ENCODE peak calls at places on chromosomes 16 and 17, in seven cellular contexts. K is K562, B is SK-N-SH, G is GM12891, D is HepG2, J is GM12878, X is H1. I is an unnamed sample.

GRCh38 chr16:795580-796229 is 4.8 kb downstream of the GNG13 start:
- DNase-seq in K (peak), B (no peak), G (no peak), D (no peak), J (no peak), X (no peak), I (no peak)

GRCh38 chr17:63491976-63492575 is 15.2 kb downstream of the ACE start:
- DNase-seq in K (no peak), B (no peak), G (no peak), D (no peak), J (no peak), X (no peak), I (no peak)

GRCh38 chr17:81471804-81472456 is 40.7 kb downstream of the ACTG1 start:
- DNase-seq in K (peak), B (peak), G (no peak), D (peak), J (no peak), X (no peak), I (peak)

GRCh38 chr17:29115906-29116651 is 64.1 kb downstream of the MYO18A start:
- DNase-seq in K (peak), B (peak), G (peak), D (peak), J (no peak), X (peak), I (no peak)

GRCh38 chr17:66002807-66003206 is 189.1 kb downstream of the CEP112 start:
- DNase-seq in K (no peak), B (no peak), G (no peak), D (no peak), J (no peak), X (no peak), I (no peak)

GRCh38 chr17:76171701-76172100 is 30.7 kb upstream of the FOXJ1 start:
- DNase-seq in K (no peak), B (no peak), G (no peak), D (no peak), J (no peak), X (no peak), I (no peak)

GRCh38 chr17:67139784-67140665 is 95.7 kb downstream of the CACNG1 start:
- DNase-seq in K (peak), B (no peak), G (no peak), D (peak), J (no peak), X (no peak), I (no peak)

GRCh38 chr16:78844682-78845081 is 745.2 kb downstream of the WWOX start:
- DNase-seq in K (no peak), B (no peak), G (no peak), D (no peak), J (no peak), X (no peak), I (no peak)

GRCh38 chr16:29821663-29822115 is 1.4 kb downstream of the MVP start:
- DNase-seq in K (no peak), B (no peak), G (no peak), D (no peak), J (no peak), X (no peak), I (no peak)

GRCh38 chr17:80795737-80796136 is 195.9 kb upstream of the CHMP6 start:
- DNase-seq in K (no peak), B (peak), G (no peak), D (no peak), J (no peak), X (no peak), I (no peak)

DNA sequence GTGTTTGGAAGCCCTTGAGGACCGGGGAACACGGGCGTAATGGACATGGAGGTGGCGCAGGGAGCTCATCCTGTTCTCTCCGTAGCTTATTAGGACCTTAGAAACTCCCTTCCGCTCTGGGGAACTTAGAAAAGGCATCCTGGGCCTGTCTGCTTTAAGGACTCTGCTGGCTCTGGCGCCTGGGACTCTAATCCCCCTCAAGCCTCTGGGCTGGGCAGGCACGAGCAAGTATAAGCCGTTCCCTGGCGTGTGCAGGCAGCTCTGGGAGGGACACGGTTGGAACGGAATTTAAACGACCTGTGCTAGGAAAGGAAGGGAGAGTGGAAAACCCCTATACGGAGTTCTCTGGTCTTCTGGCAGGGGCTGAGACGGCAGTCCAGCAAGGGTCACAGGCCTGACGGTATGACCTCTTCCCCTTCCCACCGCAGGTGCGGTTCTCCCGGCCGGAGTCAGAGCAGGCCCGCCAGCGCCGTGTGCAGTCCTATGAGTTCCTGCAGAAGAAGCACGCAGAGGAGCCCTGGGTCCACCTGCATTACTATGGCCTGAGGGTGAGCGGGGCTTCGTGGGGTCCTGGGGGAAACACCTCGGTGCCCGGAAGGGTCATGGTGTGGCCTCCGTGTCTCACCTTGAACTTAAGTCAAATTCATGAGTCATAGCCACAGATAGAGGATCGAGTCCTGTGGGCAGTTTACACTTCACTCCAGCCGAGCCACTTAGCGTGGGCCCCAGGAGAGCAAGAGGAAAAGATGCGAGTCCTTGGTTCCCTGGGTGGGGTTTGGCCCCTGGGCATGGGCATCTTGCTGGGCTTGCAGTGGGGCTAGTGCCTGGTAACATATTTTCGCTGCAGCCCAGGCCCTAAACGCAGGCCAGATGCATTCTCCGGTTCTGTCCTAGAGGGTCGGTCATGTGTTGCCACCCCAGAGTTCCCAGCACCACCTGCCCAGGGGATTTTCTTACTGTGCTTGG is 17.7 kb downstream of the POLR3E start:
- DNase-seq in K (no peak), B (no peak), G (no peak), D (no peak), J (no peak), X (no peak), I (no peak)
- TF ChIP-seq POLR2AphosphoS5 in K (no peak), B (no peak), G (no peak), D (no peak), J (no peak), X (no peak), I (no peak)

GRCh38 chr17:83082435-83082834 is 3.0 kb downstream of the METRNL start:
- DNase-seq in K (no peak), B (no peak), G (no peak), D (no peak), J (no peak), X (no peak), I (no peak)

GRCh38 chr17:83084214-83084613 is 4.8 kb downstream of the METRNL start:
- DNase-seq in K (no peak), B (no peak), G (no peak), D (no peak), J (no peak), X (no peak), I (no peak)

GRCh38 chr17:83082899-83083367 is 3.5 kb downstream of the METRNL start:
- DNase-seq in K (no peak), B (no peak), G (no peak), D (no peak), J (no peak), X (no peak), I (no peak)

GRCh38 chr17:83084621-83085056 is 5.2 kb downstream of the METRNL start:
- DNase-seq in K (no peak), B (no peak), G (no peak), D (no peak), J (no peak), X (no peak), I (no peak)

DNA sequence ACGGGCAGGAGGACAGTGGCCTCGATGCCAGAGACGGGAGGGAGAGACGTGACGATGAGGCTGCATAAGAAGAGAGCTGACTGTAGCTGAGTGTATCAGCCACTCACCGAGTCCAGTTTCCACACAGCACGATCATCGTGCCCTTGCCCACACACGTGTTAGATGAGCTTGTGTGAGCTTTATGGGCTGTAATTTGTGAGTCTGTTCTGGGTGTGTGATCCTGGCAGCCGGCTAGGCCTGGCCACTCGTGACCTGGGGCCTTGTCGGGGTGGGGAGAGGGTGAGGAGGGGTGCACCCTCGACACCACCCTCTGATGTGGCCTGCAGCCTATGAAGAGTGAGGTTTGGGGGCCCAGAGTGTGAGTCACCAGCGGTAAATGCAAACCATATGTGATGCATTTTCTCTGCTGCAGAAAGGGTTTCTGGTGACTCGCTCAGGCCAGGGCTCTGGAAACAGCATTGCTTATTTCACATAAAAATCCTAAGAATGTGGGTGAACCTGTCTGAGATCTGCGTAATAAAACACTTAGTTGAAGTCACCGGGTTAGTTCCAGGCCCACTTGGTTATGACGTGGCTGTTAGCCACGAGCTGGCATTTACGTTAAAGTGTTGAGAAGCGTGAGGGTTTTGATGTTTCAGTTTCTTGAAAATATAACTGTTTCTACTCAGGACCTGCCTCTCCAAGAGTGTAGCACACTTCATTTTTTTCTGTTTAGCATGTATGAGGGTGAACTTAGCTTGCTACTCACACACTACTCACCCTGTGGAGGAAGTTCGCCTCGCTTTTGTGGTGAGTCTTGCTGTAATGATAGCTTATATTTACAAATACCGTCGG is 4.2 kb downstream of the METRNL start:
- DNase-seq in K (no peak), B (peak), G (no peak), D (no peak), J (no peak), X (peak), I (no peak)
- TF ChIP-seq TAF1 in K (no peak), B (peak), G (no peak), D (no peak), J (no peak), X (peak), I (no peak)

GRCh38 chr17:49494937-49495841 is at the start of gene NGFR:
- DNase-seq in K (peak), B (peak), G (peak), D (no peak), J (no peak), X (no peak), I (peak)
- TF ChIP-seq POLR2AphosphoS5 in K (no peak), B (no peak), G (no peak), D (no peak), J (no peak), X (no peak), I (no peak)

GRCh38 chr16:57994361-57994760 is 6.1 kb downstream of the ZNF319 start:
- DNase-seq in K (no peak), B (no peak), G (no peak), D (no peak), J (no peak), X (no peak), I (no peak)

GRCh38 chr16:57992084-57992483 is 8.4 kb downstream of the ZNF319 start:
- DNase-seq in K (no peak), B (no peak), G (no peak), D (no peak), J (no peak), X (no peak), I (no peak)

GRCh38 chr16:57994778-57995177 is 5.7 kb downstream of the ZNF319 start:
- DNase-seq in K (peak), B (peak), G (peak), D (peak), J (no peak), X (no peak), I (peak)

GRCh38 chr16:57993897-57994296 is 6.6 kb downstream of the ZNF319 start:
- DNase-seq in K (no peak), B (no peak), G (no peak), D (no peak), J (no peak), X (no peak), I (no peak)

DNA sequence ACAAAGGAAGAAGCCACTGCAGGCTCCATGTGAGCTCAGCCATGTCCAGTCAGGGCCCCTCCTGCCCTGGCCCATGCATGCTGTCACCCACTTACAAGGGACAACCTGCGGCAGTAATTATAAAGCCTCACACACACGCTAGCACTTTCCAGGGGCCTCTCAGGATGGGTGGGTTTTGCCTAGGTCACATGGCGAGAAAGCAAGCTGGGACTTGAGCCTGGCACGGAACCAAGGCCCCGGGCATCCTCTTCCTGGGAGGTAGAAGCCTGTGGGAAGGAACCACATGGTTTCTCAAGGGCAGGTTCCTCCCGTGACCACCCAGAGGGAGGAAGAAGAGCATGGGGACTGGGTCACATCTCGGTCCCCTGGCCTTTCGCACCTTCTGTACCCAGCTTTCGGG is 7.0 kb downstream of the ZNF319 start:
- DNase-seq in K (no peak), B (no peak), G (no peak), D (no peak), J (no peak), X (no peak), I (no peak)
- TF ChIP-seq TAF1 in K (no peak), B (no peak), G (no peak), D (no peak), J (no peak), X (no peak), I (no peak)

I was measured in GM12892.